ENCODE peak calls at places on chromosomes 16 and 17, in eight cellular contexts. D is aorta; P is Caco-2; B is NB4; W is NCI-H1105; E is NCI-H1436; U is activated T-helper 1 cell treated with anti-CD3 and anti-CD28 coated beads, Interleukin-2, amount 50 U/mL, for 16 hours; A is tibial artery. J is an unnamed sample.

GRCh38 chr16:85274501-85274900 is 162.2 kb upstream of the CIBAR2 start:
- DNase-seq in D (no peak), P (no peak), B (no peak), W (no peak), E (no peak), U (no peak), A (no peak), J (no peak)

GRCh38 chr16:50323335-50324011 is 45.3 kb downstream of the BRD7 start:
- DNase-seq in D (no peak), P (no peak), B (peak), W (peak), E (no peak), U (no peak), A (no peak), J (peak)

GRCh38 chr16:75266738-75267630 is 15.6 kb upstream of the BCAR1 start:
- DNase-seq in D (peak), P (no peak), B (no peak), W (no peak), E (no peak), U (no peak), A (no peak), J (no peak)

GRCh38 chr16:26118575-26118974 is 426.8 kb downstream of the HS3ST4 start:
- DNase-seq in D (no peak), P (no peak), B (no peak), W (no peak), E (no peak), U (no peak), A (no peak), J (no peak)

GRCh38 chr17:37276475-37276874 is 99.3 kb upstream of the C17orf78 start:
- DNase-seq in D (no peak), P (no peak), B (no peak), W (no peak), E (no peak), U (no peak), A (no peak), J (no peak)

GRCh38 chr17:58246104-58246740 is 7.8 kb downstream of the LPO start:
- DNase-seq in D (no peak), P (no peak), B (no peak), W (no peak), E (no peak), U (no peak), A (no peak), J (no peak)

GRCh38 chr17:70168044-70168978 is 1.0 kb upstream of the KCNJ2 start:
- DNase-seq in D (peak), P (peak), B (peak), W (no peak), E (peak), U (no peak), A (peak), J (no peak)

GRCh38 chr17:14308636-14308964 is 7.7 kb downstream of the HS3ST3B1 start:
- DNase-seq in D (no peak), P (no peak), B (no peak), W (no peak), E (no peak), U (no peak), A (no peak), J (no peak)

GRCh38 chr16:72945611-72946010 is 102.3 kb downstream of the ZFHX3 start:
- DNase-seq in D (no peak), P (no peak), B (no peak), W (no peak), E (no peak), U (no peak), A (peak), J (no peak)

GRCh38 chr16:31365131-31365865 is 10.3 kb downstream of the ITGAX start:
- DNase-seq in D (peak), P (no peak), B (peak), W (no peak), E (no peak), U (no peak), A (no peak), J (no peak)

GRCh38 chr17:40331743-40332641 is 23.0 kb downstream of the RARA start:
- DNase-seq in D (peak), P (no peak), B (no peak), W (no peak), E (no peak), U (no peak), A (peak), J (no peak)